ENCODE peak calls at places on chromosomes 5 and 9, in eight cellular contexts. Y, M, Z, N, R, B, J and O are unnamed samples.

GRCh38 chr9:74500584-74500924 is 3.4 kb downstream of the RORB start:
- DNase-seq in Y (no peak), N (no peak), B (no peak), R (peak), J (no peak), M (peak), Z (no peak), O (no peak)

GRCh38 chr9:10009401-10009800 is 603.4 kb downstream of the PTPRD start:
- DNase-seq in J (no peak), Z (no peak), M (no peak), Y (no peak), B (no peak), N (no peak), R (no peak), O (no peak)

GRCh38 chr5:178790371-178790770 is 59.9 kb upstream of the ZNF354A start:
- DNase-seq in N (no peak), B (no peak), Y (peak), M (no peak), J (no peak), Z (no peak), R (no peak), O (no peak)

GRCh38 chr5:1511651-1512540 is 11.9 kb downstream of the LPCAT1 start:
- DNase-seq in J (peak), Z (peak), N (peak), B (peak), Y (peak), M (peak), R (no peak), O (peak)

GRCh38 chr5:118620201-118620600 is 368.1 kb downstream of the DTWD2 start:
- DNase-seq in N (no peak), M (no peak), J (no peak), B (no peak), R (no peak), Y (no peak), Z (no peak), O (no peak)

GRCh38 chr9:105246656-105247162 is 2.3 kb downstream of the SLC44A1 start:
- DNase-seq in Y (no peak), R (no peak), B (no peak), Z (no peak), M (no peak), N (peak), J (no peak), O (no peak)

GRCh38 chr5:93915142-93915553 is 173.7 kb upstream of the POU5F2 start:
- DNase-seq in R (peak), N (peak), Y (no peak), M (no peak), B (no peak), J (no peak), Z (no peak), O (no peak)

GRCh38 chr5:150599917-150600511 is 40.4 kb upstream of the SYNPO start:
- DNase-seq in B (peak), N (peak), J (peak), M (no peak), Y (peak), Z (peak), R (no peak), O (no peak)

GRCh38 chr5:76819851-76820280 is 1.0 kb downstream of the F2RL1 start:
- DNase-seq in Z (peak), M (no peak), B (no peak), R (no peak), N (peak), J (no peak), Y (no peak), O (no peak)

GRCh38 chr5:1336749-1337489 is 8.0 kb downstream of the CLPTM1L start:
- DNase-seq in J (no peak), B (no peak), Z (no peak), N (no peak), M (no peak), R (no peak), Y (no peak), O (no peak)

GRCh38 chr9:125296843-125297372 is 35.3 kb downstream of the GAPVD1 start:
- DNase-seq in J (no peak), R (no peak), Y (no peak), B (no peak), Z (no peak), N (no peak), M (no peak), O (no peak)

GRCh38 chr9:34589656-34590375 is at the start of gene CNTFR:
- DNase-seq in Z (peak), J (peak), R (peak), N (no peak), M (no peak), B (peak), Y (peak), O (no peak)

GRCh38 chr5:35938518-35939227 is at the start of gene CAPSL:
- DNase-seq in R (peak), Z (no peak), Y (peak), N (peak), M (peak), J (peak), B (peak), O (no peak)

GRCh38 chr9:94031946-94032345 is 52.3 kb upstream of the PTPDC1 start:
- DNase-seq in M (no peak), Y (no peak), R (no peak), N (no peak), Z (no peak), B (no peak), J (no peak), O (no peak)
- H3K4me3 ChIP-seq in M (peak), Y (no peak), R (no peak), N (no peak), Z (peak), B (peak), J (no peak), O (no peak)

GRCh38 chr9:81685763-81686613 is 3.4 kb downstream of the TLE1 start:
- DNase-seq in Z (no peak), Y (no peak), M (no peak), N (peak), J (no peak), B (no peak), R (no peak), O (no peak)
- TF ChIP-seq CTCF in Z (no peak), Y (no peak), M (peak), N (peak), J (no peak), B (no peak), R (peak), O (no peak)

GRCh38 chr5:133930824-133931111 is 37.7 kb downstream of the C5orf15 start:
- DNase-seq in R (no peak), M (no peak), J (no peak), N (no peak), B (no peak), Y (no peak), Z (no peak), O (no peak)
- H3K4me3 ChIP-seq in R (no peak), M (no peak), J (no peak), N (no peak), B (peak), Y (no peak), Z (no peak), O (peak)

GRCh38 chr5:177307544-177308363 is 3.9 kb downstream of the MXD3 start:
- DNase-seq in Y (no peak), M (no peak), N (no peak), J (no peak), Z (no peak), B (no peak), R (no peak), O (no peak)

GRCh38 chr5:177308740-177309139 is 3.0 kb downstream of the MXD3 start:
- DNase-seq in R (no peak), Y (no peak), Z (no peak), M (no peak), N (no peak), J (no peak), B (no peak), O (no peak)

GRCh38 chr5:177309351-177310191 is 2.1 kb downstream of the MXD3 start:
- DNase-seq in Z (peak), Y (peak), M (peak), N (peak), R (peak), J (peak), B (peak), O (peak)

GRCh38 chr5:177304392-177305119 is 957 bp downstream of the PRELID1 start:
- DNase-seq in M (no peak), B (no peak), J (no peak), N (peak), R (no peak), Z (no peak), Y (peak), O (no peak)

GRCh38 chr5:177306674-177307543 is 3.3 kb downstream of the PRELID1 start:
- DNase-seq in B (no peak), J (no peak), Z (no peak), R (no peak), M (no peak), N (peak), Y (no peak), O (no peak)
- TF ChIP-seq CTCF in B (no peak), J (no peak), Z (no peak), R (peak), M (no peak), N (no peak), Y (no peak), O (peak)

GRCh38 chr5:145685417-145685816 is 149.7 kb downstream of the PRELID2 start:
- DNase-seq in M (no peak), N (no peak), J (no peak), R (no peak), Y (no peak), Z (no peak), B (no peak), O (no peak)

GRCh38 chr5:145683426-145683825 is 151.7 kb downstream of the PRELID2 start:
- DNase-seq in Z (no peak), R (no peak), B (no peak), N (no peak), Y (no peak), M (no peak), J (no peak), O (no peak)

GRCh38 chr5:145687943-145688342 is 147.2 kb downstream of the PRELID2 start:
- DNase-seq in R (no peak), B (no peak), M (no peak), Y (no peak), Z (no peak), J (no peak), N (no peak), O (no peak)

GRCh38 chr5:145689235-145689634 is 145.9 kb downstream of the PRELID2 start:
- DNase-seq in N (no peak), J (no peak), R (no peak), B (no peak), Z (no peak), M (no peak), Y (no peak), O (no peak)
- H3K4me3 ChIP-seq in N (no peak), J (no peak), R (no peak), B (no peak), Z (no peak), M (no peak), Y (no peak), O (no peak)